ENCODE peak calls at places on chromosomes 7 and 10, in six cellular contexts. One of them, this sample, is unnamed.

GRCh38 chr10:50550291-50550839 is 73.4 kb downstream of the SGMS1 start:
- DNase-seq in COR-L47: no peak
- DNase-seq in iris pigment epithelial cell: peak; percentile 37
- DNase-seq in cardiac fibroblast: peak; percentile 34
- DNase-seq in cortex of kidney: no peak
- DNase-seq in HEK293T: no peak
- DNase-seq in this sample: no peak

GRCh38 chr10:24642921-24643678 is 80.6 kb downstream of the ARHGAP21 start:
- DNase-seq in COR-L47: peak; percentile 54
- DNase-seq in iris pigment epithelial cell: peak; percentile 83
- DNase-seq in cardiac fibroblast: peak; percentile 92
- DNase-seq in cortex of kidney: no peak
- DNase-seq in HEK293T: peak; percentile 41
- DNase-seq in this sample: peak; percentile 81

GRCh38 chr7:107982918-107983389 is 20.0 kb downstream of the LAMB1 start:
- DNase-seq in COR-L47: peak; percentile 81
- DNase-seq in iris pigment epithelial cell: no peak
- DNase-seq in cardiac fibroblast: peak; percentile 38
- DNase-seq in cortex of kidney: no peak
- DNase-seq in HEK293T: no peak
- DNase-seq in this sample: peak; percentile 48

GRCh38 chr7:79998343-79998742 is 136.3 kb upstream of the GNAI1 start:
- DNase-seq in COR-L47: no peak
- DNase-seq in iris pigment epithelial cell: no peak
- DNase-seq in cardiac fibroblast: no peak
- DNase-seq in cortex of kidney: no peak
- DNase-seq in HEK293T: no peak
- DNase-seq in this sample: no peak

GRCh38 chr10:102674566-102674965 is 30.3 kb downstream of the TRIM8 start:
- DNase-seq in COR-L47: no peak
- DNase-seq in iris pigment epithelial cell: no peak
- DNase-seq in cardiac fibroblast: no peak
- DNase-seq in cortex of kidney: no peak
- DNase-seq in HEK293T: no peak
- DNase-seq in this sample: no peak

GRCh38 chr10:133096616-133097269 is 9.0 kb downstream of the ADGRA1 start:
- DNase-seq in COR-L47: no peak
- DNase-seq in iris pigment epithelial cell: no peak
- DNase-seq in cardiac fibroblast: no peak
- DNase-seq in cortex of kidney: no peak
- DNase-seq in HEK293T: no peak
- DNase-seq in this sample: no peak

GRCh38 chr10:58919927-58920654 is 256.4 kb upstream of the PHYHIPL start:
- DNase-seq in COR-L47: peak; percentile 38
- DNase-seq in iris pigment epithelial cell: peak; percentile 74
- DNase-seq in cardiac fibroblast: peak; percentile 91
- DNase-seq in cortex of kidney: no peak
- DNase-seq in HEK293T: no peak
- DNase-seq in this sample: peak; percentile 83

GRCh38 chr10:23158370-23158769 is 33.7 kb upstream of the PTF1A start:
- DNase-seq in COR-L47: peak; percentile 7
- DNase-seq in iris pigment epithelial cell: peak; percentile 56
- DNase-seq in cardiac fibroblast: peak; percentile 68
- DNase-seq in cortex of kidney: no peak
- DNase-seq in HEK293T: peak; percentile 71
- DNase-seq in this sample: peak; percentile 50

GRCh38 chr7:17493451-17493850 is 195.0 kb downstream of the AHR start:
- DNase-seq in COR-L47: no peak
- DNase-seq in iris pigment epithelial cell: peak; percentile 35
- DNase-seq in cardiac fibroblast: peak; percentile 23
- DNase-seq in cortex of kidney: no peak
- DNase-seq in HEK293T: no peak
- DNase-seq in this sample: peak; percentile 64

GRCh38 chr10:132503581-132504421 is 33.8 kb upstream of the INPP5A start:
- DNase-seq in COR-L47: no peak
- DNase-seq in iris pigment epithelial cell: no peak
- DNase-seq in cardiac fibroblast: no peak
- DNase-seq in cortex of kidney: no peak
- DNase-seq in HEK293T: no peak
- DNase-seq in this sample: no peak

GRCh38 chr10:12755075-12755474 is 246.4 kb downstream of the CCDC3 start:
- DNase-seq in COR-L47: no peak
- DNase-seq in iris pigment epithelial cell: no peak
- DNase-seq in cardiac fibroblast: no peak
- DNase-seq in cortex of kidney: no peak
- DNase-seq in HEK293T: no peak
- DNase-seq in this sample: no peak

GRCh38 chr10:98170249-98171117 is 36.0 kb downstream of the R3HCC1L start:
- DNase-seq in COR-L47: no peak
- DNase-seq in iris pigment epithelial cell: peak; percentile 51
- DNase-seq in cardiac fibroblast: peak; percentile 68
- DNase-seq in cortex of kidney: no peak
- DNase-seq in HEK293T: peak; percentile 66
- DNase-seq in this sample: peak; percentile 36

GRCh38 chr10:117086545-117086944 is 51.5 kb downstream of the VAX1 start:
- DNase-seq in COR-L47: no peak
- DNase-seq in iris pigment epithelial cell: no peak
- DNase-seq in cardiac fibroblast: no peak
- DNase-seq in cortex of kidney: no peak
- DNase-seq in HEK293T: no peak
- DNase-seq in this sample: no peak

GRCh38 chr7:114086906-114087651 is 168.3 kb upstream of the PPP1R3A start:
- DNase-seq in COR-L47: peak; percentile 53
- DNase-seq in iris pigment epithelial cell: no peak
- DNase-seq in cardiac fibroblast: peak; percentile 25
- DNase-seq in cortex of kidney: no peak
- DNase-seq in HEK293T: peak; percentile 23
- DNase-seq in this sample: peak; percentile 62

GRCh38 chr10:96765406-96766240 is 45.3 kb upstream of the PIK3AP1 start:
- DNase-seq in COR-L47: peak; percentile 0
- DNase-seq in iris pigment epithelial cell: peak; percentile 57
- DNase-seq in cardiac fibroblast: peak; percentile 64
- DNase-seq in cortex of kidney: no peak
- DNase-seq in HEK293T: peak; percentile 59
- DNase-seq in this sample: peak; percentile 35

GRCh38 chr10:24556746-24557742 is 166.6 kb downstream of the ARHGAP21 start:
- DNase-seq in COR-L47: no peak
- DNase-seq in iris pigment epithelial cell: peak; percentile 82
- DNase-seq in cardiac fibroblast: peak; percentile 85
- DNase-seq in cortex of kidney: no peak
- DNase-seq in HEK293T: peak; percentile 56
- DNase-seq in this sample: peak; percentile 66

GRCh38 chr7:158614695-158615094 is 27.1 kb upstream of the PTPRN2 start:
- DNase-seq in COR-L47: no peak
- DNase-seq in iris pigment epithelial cell: peak; percentile 83
- DNase-seq in cardiac fibroblast: peak; percentile 78
- DNase-seq in cortex of kidney: no peak
- DNase-seq in HEK293T: no peak
- DNase-seq in this sample: peak; percentile 73

GRCh38 chr10:102422586-102423129 is 2.0 kb downstream of the FBXL15 start:
- DNase-seq in COR-L47: no peak
- DNase-seq in iris pigment epithelial cell: peak; percentile 79
- DNase-seq in cardiac fibroblast: peak; percentile 75
- DNase-seq in cortex of kidney: no peak
- DNase-seq in HEK293T: peak; percentile 76
- DNase-seq in this sample: peak; percentile 69

GRCh38 chr10:18140149-18140956 is at the start of gene CACNB2:
- DNase-seq in COR-L47: no peak
- DNase-seq in iris pigment epithelial cell: peak; percentile 65
- DNase-seq in cardiac fibroblast: peak; percentile 44
- DNase-seq in cortex of kidney: no peak
- DNase-seq in HEK293T: peak; percentile 55
- DNase-seq in this sample: peak; percentile 70

GRCh38 chr7:26485421-26486019 is 193.9 kb downstream of the SNX10 start:
- DNase-seq in COR-L47: no peak
- DNase-seq in iris pigment epithelial cell: no peak
- DNase-seq in cardiac fibroblast: no peak
- DNase-seq in cortex of kidney: no peak
- DNase-seq in HEK293T: no peak
- DNase-seq in this sample: no peak